ENCODE peak calls at places on chromosomes 6 and 20, in nine cellular contexts. One of them, this sample, is unnamed.
A peak's percentile ranks its signal among the peaks of the same experiment; 100 is the strongest.

GRCh38 chr6:20350215-20350614 is 51.5 kb upstream of the E2F3 start:
- DNase-seq in pancreas: no peak
- DNase-seq in A172: no peak
- DNase-seq in astrocyte of the spinal cord: no peak
- DNase-seq in ACHN: no peak
- DNase-seq in upper lobe of right lung: no peak
- DNase-seq in activated gamma-delta T cell treated with Interleukin-2 at 50 U/mL for 16 hours: no peak
- DNase-seq in EH: peak; percentile 70
- DNase-seq in NCI-H748 treated with DMSO at 0.1 percent for 48 hours: no peak
- DNase-seq in this sample: no peak

GRCh38 chr6:111589366-111589765 is 16.3 kb downstream of the TRAF3IP2 start:
- DNase-seq in pancreas: no peak
- DNase-seq in A172: peak; percentile 90
- DNase-seq in astrocyte of the spinal cord: peak; percentile 82
- DNase-seq in ACHN: peak; percentile 86
- DNase-seq in upper lobe of right lung: no peak
- DNase-seq in activated gamma-delta T cell treated with Interleukin-2 at 50 U/mL for 16 hours: no peak
- DNase-seq in EH: peak; percentile 95
- DNase-seq in NCI-H748 treated with DMSO at 0.1 percent for 48 hours: no peak
- DNase-seq in this sample: peak; percentile 91

GRCh38 chr6:116528800-116529199 is 16.7 kb downstream of the TRAPPC3L start:
- DNase-seq in pancreas: no peak
- DNase-seq in A172: peak; percentile 30
- DNase-seq in astrocyte of the spinal cord: peak; percentile 7
- DNase-seq in ACHN: no peak
- DNase-seq in upper lobe of right lung: no peak
- DNase-seq in activated gamma-delta T cell treated with Interleukin-2 at 50 U/mL for 16 hours: no peak
- DNase-seq in EH: peak; percentile 53
- DNase-seq in NCI-H748 treated with DMSO at 0.1 percent for 48 hours: no peak
- DNase-seq in this sample: peak; percentile 50

GRCh38 chr6:147023581-147023980 is 180.6 kb upstream of the STXBP5 start:
- DNase-seq in pancreas: no peak
- DNase-seq in A172: no peak
- DNase-seq in astrocyte of the spinal cord: no peak
- DNase-seq in ACHN: no peak
- DNase-seq in upper lobe of right lung: no peak
- DNase-seq in activated gamma-delta T cell treated with Interleukin-2 at 50 U/mL for 16 hours: no peak
- DNase-seq in EH: peak; percentile 10
- DNase-seq in NCI-H748 treated with DMSO at 0.1 percent for 48 hours: no peak
- DNase-seq in this sample: no peak

GRCh38 chr6:96234476-96234875 is 218.7 kb downstream of the FUT9 start:
- DNase-seq in pancreas: no peak
- DNase-seq in A172: no peak
- DNase-seq in astrocyte of the spinal cord: peak; percentile 62
- DNase-seq in ACHN: no peak
- DNase-seq in upper lobe of right lung: no peak
- DNase-seq in activated gamma-delta T cell treated with Interleukin-2 at 50 U/mL for 16 hours: no peak
- DNase-seq in EH: no peak
- DNase-seq in NCI-H748 treated with DMSO at 0.1 percent for 48 hours: no peak
- DNase-seq in this sample: no peak

GRCh38 chr6:144434308-144434990 is 149.3 kb downstream of the UTRN start:
- DNase-seq in pancreas: no peak
- DNase-seq in A172: peak; percentile 58
- DNase-seq in astrocyte of the spinal cord: peak; percentile 86
- DNase-seq in ACHN: peak; percentile 33
- DNase-seq in upper lobe of right lung: no peak
- DNase-seq in activated gamma-delta T cell treated with Interleukin-2 at 50 U/mL for 16 hours: no peak
- DNase-seq in EH: peak; percentile 91
- DNase-seq in NCI-H748 treated with DMSO at 0.1 percent for 48 hours: no peak
- DNase-seq in this sample: peak; percentile 46

GRCh38 chr20:34311118-34312023 is 8.2 kb upstream of the AHCY start:
- DNase-seq in pancreas: peak; percentile 74
- DNase-seq in A172: no peak
- DNase-seq in astrocyte of the spinal cord: no peak
- DNase-seq in ACHN: no peak
- DNase-seq in upper lobe of right lung: no peak
- DNase-seq in activated gamma-delta T cell treated with Interleukin-2 at 50 U/mL for 16 hours: no peak
- DNase-seq in EH: no peak
- DNase-seq in NCI-H748 treated with DMSO at 0.1 percent for 48 hours: no peak
- DNase-seq in this sample: no peak

GRCh38 chr6:12572884-12573824 is 143.4 kb upstream of the PHACTR1 start:
- DNase-seq in pancreas: no peak
- DNase-seq in A172: peak; percentile 94
- DNase-seq in astrocyte of the spinal cord: peak; percentile 77
- DNase-seq in ACHN: peak; percentile 86
- DNase-seq in upper lobe of right lung: no peak
- DNase-seq in activated gamma-delta T cell treated with Interleukin-2 at 50 U/mL for 16 hours: no peak
- DNase-seq in EH: peak; percentile 92
- DNase-seq in NCI-H748 treated with DMSO at 0.1 percent for 48 hours: no peak
- DNase-seq in this sample: peak; percentile 92

GRCh38 chr6:69164564-69165252 is 529.6 kb downstream of the ADGRB3 start:
- DNase-seq in pancreas: no peak
- DNase-seq in A172: no peak
- DNase-seq in astrocyte of the spinal cord: no peak
- DNase-seq in ACHN: peak; percentile 37
- DNase-seq in upper lobe of right lung: no peak
- DNase-seq in activated gamma-delta T cell treated with Interleukin-2 at 50 U/mL for 16 hours: no peak
- DNase-seq in EH: peak; percentile 4
- DNase-seq in NCI-H748 treated with DMSO at 0.1 percent for 48 hours: peak; percentile 6
- DNase-seq in this sample: no peak

GRCh38 chr20:15528386-15529111 is 1044.7 kb downstream of the KIF16B start:
- DNase-seq in pancreas: no peak
- DNase-seq in A172: peak; percentile 72
- DNase-seq in astrocyte of the spinal cord: no peak
- DNase-seq in ACHN: no peak
- DNase-seq in upper lobe of right lung: no peak
- DNase-seq in activated gamma-delta T cell treated with Interleukin-2 at 50 U/mL for 16 hours: no peak
- DNase-seq in EH: peak; percentile 23
- DNase-seq in NCI-H748 treated with DMSO at 0.1 percent for 48 hours: no peak
- DNase-seq in this sample: no peak

GRCh38 chr6:111482959-111483735 is at the start of gene REV3L:
- DNase-seq in pancreas: peak; percentile 85
- DNase-seq in A172: peak; percentile 70
- DNase-seq in astrocyte of the spinal cord: peak; percentile 89
- DNase-seq in ACHN: peak; percentile 79
- DNase-seq in upper lobe of right lung: peak; percentile 95
- DNase-seq in activated gamma-delta T cell treated with Interleukin-2 at 50 U/mL for 16 hours: peak; percentile 84
- DNase-seq in EH: peak; percentile 92
- DNase-seq in NCI-H748 treated with DMSO at 0.1 percent for 48 hours: peak; percentile 84
- DNase-seq in this sample: peak; percentile 67

GRCh38 chr20:2750343-2751251 is 49.8 kb downstream of the CPXM1 start:
- DNase-seq in pancreas: no peak
- DNase-seq in A172: no peak
- DNase-seq in astrocyte of the spinal cord: no peak
- DNase-seq in ACHN: no peak
- DNase-seq in upper lobe of right lung: peak; percentile 82
- DNase-seq in activated gamma-delta T cell treated with Interleukin-2 at 50 U/mL for 16 hours: no peak
- DNase-seq in EH: peak; percentile 49
- DNase-seq in NCI-H748 treated with DMSO at 0.1 percent for 48 hours: peak; percentile 44
- DNase-seq in this sample: no peak

GRCh38 chr6:170147832-170148708 is 142.8 kb downstream of the DLL1 start:
- DNase-seq in pancreas: no peak
- DNase-seq in A172: no peak
- DNase-seq in astrocyte of the spinal cord: no peak
- DNase-seq in ACHN: no peak
- DNase-seq in upper lobe of right lung: no peak
- DNase-seq in activated gamma-delta T cell treated with Interleukin-2 at 50 U/mL for 16 hours: peak; percentile 78
- DNase-seq in EH: no peak
- DNase-seq in NCI-H748 treated with DMSO at 0.1 percent for 48 hours: no peak
- DNase-seq in this sample: no peak

GRCh38 chr6:12000174-12000573 is 11.9 kb upstream of the HIVEP1 start:
- DNase-seq in pancreas: no peak
- DNase-seq in A172: no peak
- DNase-seq in astrocyte of the spinal cord: no peak
- DNase-seq in ACHN: no peak
- DNase-seq in upper lobe of right lung: no peak
- DNase-seq in activated gamma-delta T cell treated with Interleukin-2 at 50 U/mL for 16 hours: no peak
- DNase-seq in EH: no peak
- DNase-seq in NCI-H748 treated with DMSO at 0.1 percent for 48 hours: no peak
- DNase-seq in this sample: no peak

GRCh38 chr6:149248688-149249369 is 68.7 kb upstream of the TAB2 start:
- DNase-seq in pancreas: no peak
- DNase-seq in A172: no peak
- DNase-seq in astrocyte of the spinal cord: no peak
- DNase-seq in ACHN: no peak
- DNase-seq in upper lobe of right lung: no peak
- DNase-seq in activated gamma-delta T cell treated with Interleukin-2 at 50 U/mL for 16 hours: no peak
- DNase-seq in EH: no peak
- DNase-seq in NCI-H748 treated with DMSO at 0.1 percent for 48 hours: no peak
- DNase-seq in this sample: no peak

GRCh38 chr6:11989376-11989775 is 22.7 kb upstream of the HIVEP1 start:
- DNase-seq in pancreas: no peak
- DNase-seq in A172: no peak
- DNase-seq in astrocyte of the spinal cord: no peak
- DNase-seq in ACHN: no peak
- DNase-seq in upper lobe of right lung: no peak
- DNase-seq in activated gamma-delta T cell treated with Interleukin-2 at 50 U/mL for 16 hours: no peak
- DNase-seq in EH: peak; percentile 60
- DNase-seq in NCI-H748 treated with DMSO at 0.1 percent for 48 hours: no peak
- DNase-seq in this sample: peak; percentile 42

GRCh38 chr6:38543022-38543421 is 96.7 kb downstream of the BTBD9 start:
- DNase-seq in pancreas: no peak
- DNase-seq in A172: no peak
- DNase-seq in astrocyte of the spinal cord: no peak
- DNase-seq in ACHN: no peak
- DNase-seq in upper lobe of right lung: no peak
- DNase-seq in activated gamma-delta T cell treated with Interleukin-2 at 50 U/mL for 16 hours: no peak
- DNase-seq in EH: no peak
- DNase-seq in NCI-H748 treated with DMSO at 0.1 percent for 48 hours: no peak
- DNase-seq in this sample: no peak

GRCh38 chr20:34824026-34824860 is 1.2 kb downstream of the NCOA6 start:
- DNase-seq in pancreas: peak; percentile 77
- DNase-seq in A172: peak; percentile 71
- DNase-seq in astrocyte of the spinal cord: peak; percentile 40
- DNase-seq in ACHN: peak; percentile 64
- DNase-seq in upper lobe of right lung: peak; percentile 79
- DNase-seq in activated gamma-delta T cell treated with Interleukin-2 at 50 U/mL for 16 hours: peak; percentile 64
- DNase-seq in EH: peak; percentile 69
- DNase-seq in NCI-H748 treated with DMSO at 0.1 percent for 48 hours: peak; percentile 79
- DNase-seq in this sample: peak; percentile 80

GRCh38 chr6:136647363-136647763 is 97.1 kb upstream of the MAP7 start:
- DNase-seq in pancreas: peak; percentile 25
- DNase-seq in A172: peak; percentile 77
- DNase-seq in astrocyte of the spinal cord: peak; percentile 88
- DNase-seq in ACHN: peak; percentile 88
- DNase-seq in upper lobe of right lung: no peak
- DNase-seq in activated gamma-delta T cell treated with Interleukin-2 at 50 U/mL for 16 hours: peak; percentile 10
- DNase-seq in EH: peak; percentile 91
- DNase-seq in NCI-H748 treated with DMSO at 0.1 percent for 48 hours: no peak
- DNase-seq in this sample: no peak

GRCh38 chr6:136738178-136739057 is 53.9 kb downstream of the MAP3K5 start:
- DNase-seq in pancreas: no peak
- DNase-seq in A172: no peak
- DNase-seq in astrocyte of the spinal cord: no peak
- DNase-seq in ACHN: no peak
- DNase-seq in upper lobe of right lung: no peak
- DNase-seq in activated gamma-delta T cell treated with Interleukin-2 at 50 U/mL for 16 hours: no peak
- DNase-seq in EH: no peak
- DNase-seq in NCI-H748 treated with DMSO at 0.1 percent for 48 hours: no peak
- DNase-seq in this sample: no peak

GRCh38 chr20:59253779-59254319 is 46.6 kb upstream of the EDN3 start:
- DNase-seq in pancreas: no peak
- DNase-seq in A172: peak; percentile 5
- DNase-seq in astrocyte of the spinal cord: no peak
- DNase-seq in ACHN: no peak
- DNase-seq in upper lobe of right lung: no peak
- DNase-seq in activated gamma-delta T cell treated with Interleukin-2 at 50 U/mL for 16 hours: peak; percentile 20
- DNase-seq in EH: no peak
- DNase-seq in NCI-H748 treated with DMSO at 0.1 percent for 48 hours: no peak
- DNase-seq in this sample: no peak

GRCh38 chr6:37357288-37357687 is 3.5 kb downstream of the RNF8 start:
- DNase-seq in pancreas: no peak
- DNase-seq in A172: no peak
- DNase-seq in astrocyte of the spinal cord: no peak
- DNase-seq in ACHN: no peak
- DNase-seq in upper lobe of right lung: no peak
- DNase-seq in activated gamma-delta T cell treated with Interleukin-2 at 50 U/mL for 16 hours: no peak
- DNase-seq in EH: no peak
- DNase-seq in NCI-H748 treated with DMSO at 0.1 percent for 48 hours: no peak
- DNase-seq in this sample: no peak

GRCh38 chr20:44247676-44248419 is 740 bp downstream of the GDAP1L1 start:
- DNase-seq in pancreas: no peak
- DNase-seq in A172: peak; percentile 9
- DNase-seq in astrocyte of the spinal cord: peak; percentile 12
- DNase-seq in ACHN: peak; percentile 73
- DNase-seq in upper lobe of right lung: no peak
- DNase-seq in activated gamma-delta T cell treated with Interleukin-2 at 50 U/mL for 16 hours: no peak
- DNase-seq in EH: peak; percentile 44
- DNase-seq in NCI-H748 treated with DMSO at 0.1 percent for 48 hours: no peak
- DNase-seq in this sample: no peak

GRCh38 chr20:50635676-50636600 is 55.4 kb downstream of the RIPOR3 start:
- DNase-seq in pancreas: peak; percentile 61
- DNase-seq in A172: peak; percentile 61
- DNase-seq in astrocyte of the spinal cord: peak; percentile 24
- DNase-seq in ACHN: peak; percentile 67
- DNase-seq in upper lobe of right lung: peak; percentile 83
- DNase-seq in activated gamma-delta T cell treated with Interleukin-2 at 50 U/mL for 16 hours: peak; percentile 21
- DNase-seq in EH: peak; percentile 38
- DNase-seq in NCI-H748 treated with DMSO at 0.1 percent for 48 hours: no peak
- DNase-seq in this sample: no peak